ENCODE peak calls at places on chromosomes 13 and 19, in five cellular contexts. One of them, this sample, is unnamed.

GRCh38 chr13:30196025-30196424 is 111.3 kb downstream of the KATNAL1 start:
- DNase-seq in K562: no peak
- DNase-seq in GM23338: peak
- DNase-seq in HepG2: no peak
- DNase-seq in A549: no peak
- DNase-seq in this sample: no peak

GRCh38 chr13:26585136-26585535 is 27.7 kb downstream of the WASF3 start:
- DNase-seq in A549: no peak
- DNase-seq in HepG2: no peak
- DNase-seq in GM23338: no peak
- DNase-seq in K562: no peak
- DNase-seq in this sample: no peak

GRCh38 chr19:53865523-53865917 is 2.2 kb upstream of the MYADM start:
- DNase-seq in GM23338: no peak
- DNase-seq in K562: no peak
- DNase-seq in HepG2: peak
- DNase-seq in A549: peak
- DNase-seq in this sample: no peak

GRCh38 chr19:15196683-15197005 is 4.2 kb downstream of the NOTCH3 start:
- DNase-seq in GM23338: no peak
- DNase-seq in A549: no peak
- DNase-seq in K562: no peak
- DNase-seq in HepG2: no peak
- DNase-seq in this sample: no peak

GRCh38 chr13:75395056-75395455 is 86.9 kb downstream of the TBC1D4 start:
- DNase-seq in K562: no peak
- DNase-seq in A549: no peak
- DNase-seq in GM23338: no peak
- DNase-seq in HepG2: no peak
- DNase-seq in this sample: no peak

GRCh38 chr19:39409886-39410619 is 2.4 kb upstream of the PLEKHG2 start:
- DNase-seq in K562: peak
- DNase-seq in A549: no peak
- DNase-seq in HepG2: peak
- DNase-seq in GM23338: peak
- DNase-seq in this sample: no peak

GRCh38 chr13:110306960-110307696 is at the start of the genes COL4A1 and COL4A2:
- DNase-seq in HepG2: no peak
- DNase-seq in GM23338: peak
- DNase-seq in K562: no peak
- DNase-seq in A549: no peak
- DNase-seq in this sample: no peak

GRCh38 chr19:1470864-1471513 is 8.0 kb downstream of the C19orf25 start:
- DNase-seq in K562: no peak
- DNase-seq in HepG2: no peak
- DNase-seq in GM23338: peak
- DNase-seq in A549: no peak
- DNase-seq in this sample: no peak

GRCh38 chr13:51769455-51770127 is 34.4 kb downstream of the DHRS12 start:
- DNase-seq in A549: no peak
- DNase-seq in HepG2: no peak
- DNase-seq in K562: no peak
- DNase-seq in GM23338: no peak
- DNase-seq in this sample: no peak

GRCh38 chr19:48844472-48844871 is 8.2 kb upstream of the HSD17B14 start:
- DNase-seq in K562: peak
- DNase-seq in A549: peak
- DNase-seq in GM23338: peak
- DNase-seq in HepG2: peak
- DNase-seq in this sample: no peak

GRCh38 chr13:62687727-62688126 is 1272.1 kb upstream of the PCDH20 start:
- DNase-seq in HepG2: no peak
- DNase-seq in GM23338: peak
- DNase-seq in A549: no peak
- DNase-seq in K562: no peak
- DNase-seq in this sample: no peak

GRCh38 chr13:23656637-23657036 is 86.4 kb downstream of the TNFRSF19 start:
- DNase-seq in HepG2: peak
- DNase-seq in A549: no peak
- DNase-seq in GM23338: no peak
- DNase-seq in K562: no peak
- DNase-seq in this sample: no peak

GRCh38 chr19:18086590-18087138 is at the start of gene IL12RB1:
- DNase-seq in A549: no peak
- DNase-seq in HepG2: no peak
- DNase-seq in K562: no peak
- DNase-seq in GM23338: no peak
- DNase-seq in this sample: peak

GRCh38 chr19:42005504-42005903 is 11.5 kb upstream of the ATP1A3 start:
- DNase-seq in A549: no peak
- DNase-seq in GM23338: no peak
- DNase-seq in K562: no peak
- DNase-seq in HepG2: no peak
- DNase-seq in this sample: no peak

GRCh38 chr13:44266305-44266704 is 107.3 kb upstream of the SERP2 start:
- DNase-seq in GM23338: peak
- DNase-seq in K562: no peak
- DNase-seq in HepG2: no peak
- DNase-seq in A549: no peak
- DNase-seq in this sample: no peak

GRCh38 chr19:50546527-50547221 is 21.6 kb downstream of the LRRC4B start:
- DNase-seq in K562: no peak
- DNase-seq in GM23338: no peak
- DNase-seq in HepG2: no peak
- DNase-seq in A549: no peak
- DNase-seq in this sample: no peak

GRCh38 chr19:38734426-38735256 is 9.6 kb downstream of the CAPN12 start:
- DNase-seq in K562: no peak
- DNase-seq in A549: peak
- DNase-seq in HepG2: no peak
- DNase-seq in GM23338: no peak
- DNase-seq in this sample: peak

GRCh38 chr19:49642488-49643035 is 553 bp downstream of the SCAF1 start:
- DNase-seq in GM23338: peak
- DNase-seq in K562: no peak
- DNase-seq in A549: no peak
- DNase-seq in HepG2: no peak
- DNase-seq in this sample: no peak

GRCh38 chr19:17202249-17202648 is 12.9 kb upstream of the USE1 start:
- DNase-seq in K562: no peak
- DNase-seq in HepG2: no peak
- DNase-seq in GM23338: peak
- DNase-seq in A549: peak
- DNase-seq in this sample: no peak

GRCh38 chr13:110269509-110270185 is 37.3 kb downstream of the COL4A1 start:
- DNase-seq in K562: no peak
- DNase-seq in GM23338: no peak
- DNase-seq in A549: no peak
- DNase-seq in HepG2: no peak
- DNase-seq in this sample: no peak

GRCh38 chr19:58538257-58539168 is 5.4 kb upstream of the TRIM28 start:
- DNase-seq in GM23338: peak
- DNase-seq in HepG2: no peak
- DNase-seq in A549: no peak
- DNase-seq in K562: no peak
- DNase-seq in this sample: no peak

GRCh38 chr19:11261431-11261901 is 858 bp downstream of the DOCK6 start:
- DNase-seq in A549: no peak
- DNase-seq in GM23338: peak
- DNase-seq in HepG2: no peak
- DNase-seq in K562: no peak
- DNase-seq in this sample: no peak

GRCh38 chr13:36293497-36293896 is 4.1 kb downstream of the CCDC169 start:
- DNase-seq in HepG2: no peak
- DNase-seq in A549: no peak
- DNase-seq in GM23338: no peak
- DNase-seq in K562: no peak
- DNase-seq in this sample: no peak

GRCh38 chr13:36298535-36299068 is 988 bp upstream of the CCDC169 start:
- DNase-seq in A549: no peak
- DNase-seq in GM23338: peak
- DNase-seq in K562: no peak
- DNase-seq in HepG2: no peak
- DNase-seq in this sample: no peak

GRCh38 chr13:36294061-36294460 is 3.6 kb downstream of the CCDC169 start:
- DNase-seq in HepG2: no peak
- DNase-seq in GM23338: no peak
- DNase-seq in K562: no peak
- DNase-seq in A549: no peak
- DNase-seq in this sample: no peak

GRCh38 chr13:36297600-36298338 is at the start of gene CCDC169:
- DNase-seq in A549: peak
- DNase-seq in HepG2: peak
- DNase-seq in K562: peak
- DNase-seq in GM23338: peak
- DNase-seq in this sample: no peak

GRCh38 chr13:36297259-36297599 is 385 bp downstream of the CCDC169 start:
- DNase-seq in K562: peak
- DNase-seq in GM23338: no peak
- DNase-seq in HepG2: no peak
- DNase-seq in A549: peak
- DNase-seq in this sample: no peak
- TF ChIP-seq JUNB in K562: no peak
- TF ChIP-seq JUNB in GM23338: no peak
- TF ChIP-seq JUNB in HepG2: no peak
- TF ChIP-seq JUNB in A549: no peak
- TF ChIP-seq JUNB in this sample: no peak

GRCh38 chr19:7242601-7243258 is 51.5 kb downstream of the INSR start:
- DNase-seq in A549: no peak
- DNase-seq in HepG2: no peak
- DNase-seq in GM23338: no peak
- DNase-seq in K562: no peak
- DNase-seq in this sample: peak
- TF ChIP-seq JUNB in A549: no peak
- TF ChIP-seq JUNB in HepG2: no peak
- TF ChIP-seq JUNB in GM23338: no peak
- TF ChIP-seq JUNB in K562: no peak
- TF ChIP-seq JUNB in this sample: peak

GRCh38 chr19:29861575-29861974 is 49.8 kb downstream of the CCNE1 start:
- DNase-seq in HepG2: no peak
- DNase-seq in K562: no peak
- DNase-seq in A549: no peak
- DNase-seq in GM23338: no peak
- DNase-seq in this sample: no peak

GRCh38 chr19:29855771-29856510 is 44.1 kb downstream of the CCNE1 start:
- DNase-seq in GM23338: no peak
- DNase-seq in A549: no peak
- DNase-seq in HepG2: no peak
- DNase-seq in K562: no peak
- DNase-seq in this sample: no peak

GRCh38 chr19:29858621-29859020 is 46.8 kb downstream of the CCNE1 start:
- DNase-seq in GM23338: peak
- DNase-seq in K562: no peak
- DNase-seq in HepG2: no peak
- DNase-seq in A549: no peak
- DNase-seq in this sample: no peak

GRCh38 chr19:29858000-29858596 is 46.3 kb downstream of the CCNE1 start:
- DNase-seq in A549: peak
- DNase-seq in HepG2: no peak
- DNase-seq in GM23338: peak
- DNase-seq in K562: peak
- DNase-seq in this sample: no peak

GRCh38 chr19:29860492-29860891 is 48.7 kb downstream of the CCNE1 start:
- DNase-seq in A549: no peak
- DNase-seq in GM23338: peak
- DNase-seq in K562: peak
- DNase-seq in HepG2: no peak
- DNase-seq in this sample: no peak
- TF ChIP-seq JUNB in A549: no peak
- TF ChIP-seq JUNB in GM23338: no peak
- TF ChIP-seq JUNB in K562: no peak
- TF ChIP-seq JUNB in HepG2: no peak
- TF ChIP-seq JUNB in this sample: no peak

GRCh38 chr19:19464339-19465098 is 50.8 kb downstream of the TSSK6 start:
- DNase-seq in HepG2: no peak
- DNase-seq in A549: no peak
- DNase-seq in GM23338: peak
- DNase-seq in K562: no peak
- DNase-seq in this sample: no peak
- TF ChIP-seq JUNB in HepG2: no peak
- TF ChIP-seq JUNB in A549: no peak
- TF ChIP-seq JUNB in GM23338: no peak
- TF ChIP-seq JUNB in K562: no peak
- TF ChIP-seq JUNB in this sample: no peak

GRCh38 chr13:91520952-91521351 is 122.5 kb downstream of the GPC5 start:
- DNase-seq in HepG2: no peak
- DNase-seq in K562: no peak
- DNase-seq in GM23338: no peak
- DNase-seq in A549: no peak
- DNase-seq in this sample: no peak

GRCh38 chr13:91513790-91514189 is 115.4 kb downstream of the GPC5 start:
- DNase-seq in GM23338: no peak
- DNase-seq in HepG2: no peak
- DNase-seq in K562: no peak
- DNase-seq in A549: no peak
- DNase-seq in this sample: no peak

GRCh38 chr13:91516799-91517198 is 118.4 kb downstream of the GPC5 start:
- DNase-seq in HepG2: no peak
- DNase-seq in K562: no peak
- DNase-seq in A549: no peak
- DNase-seq in GM23338: no peak
- DNase-seq in this sample: no peak
- TF ChIP-seq JUNB in HepG2: no peak
- TF ChIP-seq JUNB in K562: no peak
- TF ChIP-seq JUNB in A549: no peak
- TF ChIP-seq JUNB in GM23338: no peak
- TF ChIP-seq JUNB in this sample: no peak

DNA sequence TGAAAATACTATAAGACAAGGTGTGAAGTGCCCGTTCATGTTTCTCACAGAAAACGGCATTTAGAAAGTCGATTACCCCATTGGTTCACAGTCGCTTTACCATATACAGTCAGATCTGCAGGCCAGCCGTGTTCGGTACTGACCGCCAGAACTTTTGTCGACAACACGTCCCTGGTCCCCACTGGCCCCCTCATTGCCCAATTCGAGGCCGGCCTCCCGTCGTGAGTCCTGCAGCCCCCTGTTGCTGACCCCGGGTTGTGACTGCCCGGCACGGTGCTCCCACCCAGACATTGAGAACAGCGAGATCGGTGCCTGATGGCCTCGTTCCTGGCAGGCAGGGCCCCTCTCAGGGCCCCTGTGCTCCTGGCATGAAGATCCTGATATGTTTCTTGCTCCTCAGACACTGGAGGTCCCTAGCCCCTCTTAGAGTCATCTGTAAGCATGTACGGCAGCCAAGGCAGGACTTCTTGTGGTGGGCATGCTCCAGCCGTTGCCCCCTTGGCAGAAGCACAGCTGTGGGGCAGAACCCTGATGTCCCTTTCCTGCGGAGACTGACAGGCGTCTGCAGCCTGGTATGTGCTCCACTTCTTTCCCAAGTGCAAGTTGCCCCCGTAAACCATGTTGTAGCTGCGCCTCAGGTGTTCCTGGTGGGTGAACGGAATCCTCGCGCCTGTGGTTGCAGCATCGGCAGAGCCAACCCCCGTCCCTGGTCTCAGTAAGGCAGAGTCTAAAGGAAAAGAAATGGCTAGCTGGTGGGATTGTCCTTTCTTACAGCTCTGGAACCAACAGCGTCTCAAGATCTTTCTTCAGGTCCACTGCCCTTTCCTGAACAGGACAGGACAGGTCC is 123.2 kb upstream of the SPACA7 start:
- DNase-seq in GM23338: no peak
- DNase-seq in A549: no peak
- DNase-seq in K562: no peak
- DNase-seq in HepG2: no peak
- DNase-seq in this sample: no peak
- TF ChIP-seq JUNB in GM23338: no peak
- TF ChIP-seq JUNB in A549: no peak
- TF ChIP-seq JUNB in K562: no peak
- TF ChIP-seq JUNB in HepG2: no peak
- TF ChIP-seq JUNB in this sample: no peak

This sample was measured in GM12878.